ENCODE peak calls at places on chromosomes 3 and 15, in five cellular contexts. W, Y, A, L and O are unnamed samples.

GRCh38 chr3:193842029-193842782 is 249.2 kb downstream of the OPA1 start:
- DNase-seq in W (no peak), Y (no peak), L (no peak), A (no peak), O (peak)

GRCh38 chr3:10788451-10788850 is 27.6 kb upstream of the SLC6A11 start:
- DNase-seq in L (no peak), Y (peak), A (no peak), W (no peak), O (no peak)

GRCh38 chr3:144045766-144046165 is 74.1 kb downstream of the DIPK2A start:
- DNase-seq in Y (no peak), W (no peak), L (no peak), A (no peak), O (no peak)

GRCh38 chr3:108171095-108171494 is 51.1 kb downstream of the IFT57 start:
- DNase-seq in W (no peak), Y (no peak), L (peak), A (peak), O (no peak)

GRCh38 chr3:136194409-136195257 is 1.5 kb downstream of the MSL2 start:
- DNase-seq in L (no peak), A (peak), W (peak), Y (peak), O (peak)

GRCh38 chr3:13927295-13927694 is 47.4 kb upstream of the WNT7A start:
- DNase-seq in W (no peak), Y (no peak), A (no peak), L (no peak), O (no peak)

GRCh38 chr3:30513374-30514152 is 92.8 kb upstream of the TGFBR2 start:
- DNase-seq in A (no peak), Y (no peak), L (no peak), W (no peak), O (no peak)

GRCh38 chr15:62455441-62455921 is 290.4 kb upstream of the C2CD4B start:
- DNase-seq in Y (peak), W (no peak), A (no peak), L (no peak), O (no peak)

GRCh38 chr15:95624100-95624499 is 706.4 kb upstream of the NR2F2 start:
- DNase-seq in A (no peak), W (no peak), L (no peak), Y (no peak), O (no peak)

GRCh38 chr15:61227269-61228024 is 1.7 kb downstream of the RORA start:
- DNase-seq in W (peak), Y (peak), A (peak), L (no peak), O (no peak)

GRCh38 chr3:140537075-140537474 is 140.8 kb upstream of the TRIM42 start:
- DNase-seq in L (no peak), A (peak), Y (no peak), W (no peak), O (no peak)

GRCh38 chr3:196181127-196181546 is 30.1 kb downstream of the ZDHHC19 start:
- DNase-seq in W (no peak), L (no peak), Y (no peak), A (peak), O (peak)

GRCh38 chr3:134384963-134385362 is 10.7 kb upstream of the AMOTL2 start:
- DNase-seq in W (no peak), L (no peak), A (no peak), Y (no peak), O (no peak)

GRCh38 chr15:39472661-39473657 is 107.9 kb upstream of the THBS1 start:
- DNase-seq in L (no peak), Y (no peak), A (no peak), W (no peak), O (no peak)

GRCh38 chr15:37199546-37199945 is 99.2 kb upstream of the MEIS2 start:
- DNase-seq in Y (no peak), A (no peak), W (no peak), L (no peak), O (no peak)

GRCh38 chr3:52434080-52434479 is 10.8 kb downstream of the SEMA3G start:
- DNase-seq in L (no peak), W (no peak), A (no peak), Y (no peak), O (no peak)

GRCh38 chr3:195286115-195286872 is 15.3 kb upstream of the XXYLT1 start:
- DNase-seq in A (no peak), Y (peak), L (no peak), W (no peak), O (no peak)

GRCh38 chr3:13579089-13579488 is 30.2 kb downstream of the FBLN2 start:
- DNase-seq in A (no peak), W (no peak), Y (peak), L (no peak), O (no peak)

GRCh38 chr3:61080737-61081445 is 170.4 kb downstream of the FHIT start:
- DNase-seq in A (no peak), W (no peak), L (no peak), Y (peak), O (no peak)

GRCh38 chr3:10960264-10960663 is 32.3 kb upstream of the SLC6A1 start:
- DNase-seq in L (no peak), Y (no peak), A (no peak), W (no peak), O (no peak)